ENCODE peak calls at places on chromosome 16, in six cellular contexts. G is tibial nerve, N is fibroblast of lung, O is body of pancreas, J is ascending aorta, D is brain microvascular endothelial cell. A is an unnamed sample.

GRCh38 chr16:9256196-9256595 is 164.8 kb downstream of the HAPSTR1 start:
- DNase-seq in J (no peak), G (no peak), D (no peak), N (no peak), O (peak; percentile 53), A (no peak)

GRCh38 chr16:8678068-8678927 is 3.9 kb downstream of the ABAT start:
- DNase-seq in D (peak; percentile 27), N (peak; percentile 82), J (no peak), O (no peak), G (no peak), A (peak; percentile 5)

GRCh38 chr16:56600398-56600999 is 7.9 kb upstream of the MT2A start:
- DNase-seq in J (no peak), O (peak; percentile 44), N (peak; percentile 55), G (no peak), D (peak; percentile 60), A (peak; percentile 55)

GRCh38 chr16:12573300-12573699 is 230.4 kb downstream of the CPPED1 start:
- DNase-seq in N (no peak), O (no peak), J (no peak), D (no peak), G (no peak), A (no peak)

GRCh38 chr16:73506568-73507056 is 458.7 kb upstream of the ZFHX3 start:
- DNase-seq in J (no peak), G (no peak), N (no peak), D (no peak), O (no peak), A (no peak)

GRCh38 chr16:4263504-4264436 is 9.1 kb downstream of the TFAP4 start:
- DNase-seq in G (peak; percentile 80), D (peak; percentile 22), J (peak; percentile 72), O (peak; percentile 59), N (peak; percentile 11), A (peak; percentile 78)

GRCh38 chr16:65782537-65783290 is 583.8 kb upstream of the CDH5 start:
- DNase-seq in N (peak; percentile 95), D (peak; percentile 44), O (no peak), J (no peak), G (no peak), A (peak; percentile 72)

GRCh38 chr16:65890203-65890602 is 476.3 kb upstream of the CDH5 start:
- DNase-seq in N (no peak), J (no peak), D (no peak), O (no peak), G (no peak), A (no peak)

GRCh38 chr16:12907670-12908233 is 6.4 kb downstream of the SHISA9 start:
- DNase-seq in J (no peak), D (no peak), O (no peak), G (no peak), N (no peak), A (no peak)

GRCh38 chr16:22380529-22380928 is 6.1 kb upstream of the CDR2 start:
- DNase-seq in G (no peak), J (no peak), D (no peak), O (no peak), N (no peak), A (no peak)

GRCh38 chr16:88326611-88327485 is 55.9 kb upstream of the ZNF469 start:
- DNase-seq in D (no peak), N (no peak), G (no peak), J (no peak), O (no peak), A (no peak)

GRCh38 chr16:61409604-61410003 is 626.6 kb downstream of the CDH8 start:
- DNase-seq in J (no peak), N (no peak), G (no peak), O (no peak), D (no peak), A (no peak)

GRCh38 chr16:73447850-73448249 is 399.9 kb upstream of the ZFHX3 start:
- DNase-seq in O (no peak), J (no peak), N (no peak), D (no peak), G (no peak), A (no peak)

GRCh38 chr16:14572535-14572934 is 57.5 kb downstream of the PARN start:
- DNase-seq in G (no peak), J (no peak), D (no peak), N (no peak), O (no peak), A (no peak)

GRCh38 chr16:89201467-89202377 is 1.4 kb upstream of the SLC22A31 start:
- DNase-seq in N (peak; percentile 31), G (no peak), D (peak; percentile 41), J (no peak), O (peak; percentile 93), A (peak; percentile 47)

GRCh38 chr16:4377573-4378146 is 6.0 kb downstream of the VASN start:
- DNase-seq in G (no peak), O (peak; percentile 38), D (no peak), N (no peak), J (peak; percentile 72), A (no peak)

GRCh38 chr16:56866955-56867830 is 2.2 kb downstream of the SLC12A3 start:
- DNase-seq in O (peak; percentile 66), N (peak; percentile 50), G (no peak), D (peak; percentile 50), J (peak; percentile 70), A (peak; percentile 63)

GRCh38 chr16:78297066-78297666 is 197.7 kb downstream of the WWOX start:
- DNase-seq in G (no peak), N (peak; percentile 12), O (no peak), J (no peak), D (no peak), A (peak; percentile 4)

GRCh38 chr16:85634747-85635544 is 21.8 kb downstream of the GSE1 start:
- DNase-seq in J (no peak), O (no peak), G (no peak), N (no peak), D (no peak), A (no peak)

GRCh38 chr16:58866935-58867334 is 132.8 kb upstream of the GOT2 start:
- DNase-seq in O (no peak), J (no peak), G (no peak), D (no peak), N (no peak), A (no peak)

DNA sequence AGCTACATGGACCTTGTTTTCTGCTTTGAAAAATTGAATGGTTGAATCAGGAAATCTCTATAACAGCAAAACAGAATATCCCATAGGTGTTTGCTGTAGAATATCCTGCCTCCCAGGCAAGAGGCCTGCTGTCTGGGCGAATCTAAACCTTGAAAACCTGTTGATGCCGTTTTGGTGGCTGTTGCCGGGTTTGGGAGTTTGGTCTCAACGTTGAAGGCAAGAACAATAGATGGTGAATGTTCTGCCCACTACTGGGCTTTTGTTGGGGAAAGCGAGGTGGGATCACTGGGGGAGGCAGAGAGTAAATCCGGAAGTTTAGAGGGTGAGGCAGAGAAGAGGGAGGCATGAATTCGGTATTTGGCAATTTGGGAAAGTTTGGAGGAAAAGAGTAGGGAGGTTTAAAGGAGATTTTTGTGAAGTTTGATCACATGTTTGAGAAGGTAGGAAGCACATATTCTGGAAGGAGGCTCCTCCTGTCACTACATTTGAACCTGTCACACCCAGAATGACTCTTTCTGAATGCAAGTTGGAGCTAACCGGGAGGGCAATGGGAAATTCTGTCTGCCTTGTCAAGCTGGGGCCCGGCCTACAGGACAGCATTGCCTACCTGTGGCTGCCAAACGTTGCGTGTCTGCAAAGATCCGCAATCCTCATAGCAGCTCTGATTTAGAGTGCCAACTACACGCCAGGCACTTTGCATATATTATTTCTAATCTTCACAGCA is 46.5 kb downstream of the GPRC5B start:
- DNase-seq in O (no peak), J (no peak), G (no peak), D (no peak), N (no peak), A (no peak)
- H3K4me3 ChIP-seq in O (no peak overlapping the region), J (no peak overlapping the region), G (no peak overlapping the region), D (no peak overlapping the region), N (no peak overlapping the region), A (no peak overlapping the region)

GRCh38 chr16:2466667-2467300 is 4.3 kb upstream of the NTN3 start:
- DNase-seq in J (no peak), G (no peak), N (no peak), D (no peak), O (no peak), A (no peak)

GRCh38 chr16:2468725-2469398 is 2.2 kb upstream of the NTN3 start:
- DNase-seq in J (no peak), N (no peak), G (no peak), O (peak; percentile 33), D (no peak), A (no peak)

GRCh38 chr16:2465653-2466415 is 5.3 kb upstream of the NTN3 start:
- DNase-seq in N (no peak), G (no peak), O (no peak), D (no peak), J (no peak), A (no peak)

GRCh38 chr16:2468142-2468724 is 2.9 kb upstream of the NTN3 start:
- DNase-seq in D (no peak), N (no peak), J (no peak), O (no peak), G (no peak), A (no peak)

GRCh38 chr16:2467301-2468141 is 3.6 kb upstream of the NTN3 start:
- DNase-seq in J (peak; percentile 86), O (peak; percentile 79), N (peak; percentile 72), D (peak; percentile 29), G (peak; percentile 66), A (peak; percentile 72)
- TF ChIP-seq CTCF in J (no peak), O (no peak), N (no peak), D (peak; percentile 3), G (no peak), A (no peak)

GRCh38 chr16:15854061-15854460 is 2.8 kb downstream of the MYH11 start:
- DNase-seq in J (no peak), O (no peak), N (no peak), G (no peak), D (no peak), A (no peak)
- H3K4me3 ChIP-seq in J (peak overlapping the region; percentile 71), O (no peak overlapping the region), N (no peak overlapping the region), G (peak overlapping the region; percentile 45), D (no peak overlapping the region), A (no peak overlapping the region)

GRCh38 chr16:87057951-87058560 is 259.1 kb downstream of the C16orf95 start:
- DNase-seq in D (no peak), N (no peak), O (no peak), J (peak; percentile 56), G (no peak), A (no peak)

GRCh38 chr16:87056083-87056482 is 261.1 kb downstream of the C16orf95 start:
- DNase-seq in O (no peak), G (no peak), D (peak; percentile 48), J (peak; percentile 35), N (peak; percentile 59), A (peak; percentile 47)

GRCh38 chr16:87058728-87059250 is 258.4 kb downstream of the C16orf95 start:
- DNase-seq in G (no peak), D (no peak), N (no peak), O (no peak), J (peak; percentile 55), A (no peak)

GRCh38 chr16:87056551-87056950 is 260.6 kb downstream of the C16orf95 start:
- DNase-seq in G (no peak), D (no peak), J (peak; percentile 58), N (no peak), O (no peak), A (no peak)

DNA sequence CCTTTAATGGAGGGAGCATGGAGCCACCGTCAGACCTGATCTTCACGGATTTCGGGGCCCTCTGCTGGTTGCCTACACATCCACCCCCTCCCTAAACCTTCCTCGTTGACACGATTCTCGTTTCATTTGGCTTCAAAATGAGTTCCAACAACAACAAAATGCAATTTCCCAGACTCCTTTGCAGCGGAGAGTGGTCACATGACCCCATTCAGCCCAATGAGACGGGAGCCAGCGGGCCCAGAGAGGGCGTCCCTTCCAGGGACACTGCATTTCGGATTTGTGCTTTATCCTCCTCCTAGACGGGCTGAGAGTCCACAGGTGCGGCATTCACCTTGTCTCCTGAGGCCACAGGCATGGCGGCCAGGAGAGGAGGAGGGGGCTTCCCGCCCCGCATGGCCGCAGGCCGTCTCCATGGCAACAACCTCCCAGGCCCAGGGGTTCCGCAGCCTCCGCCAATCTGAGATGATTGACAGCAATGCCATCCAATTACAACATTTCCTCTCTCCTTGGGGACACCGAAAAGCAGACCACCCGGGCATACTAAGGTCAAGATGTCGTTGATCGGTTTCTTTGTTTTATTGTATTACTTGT is 259.8 kb downstream of the C16orf95 start:
- DNase-seq in O (no peak), J (peak; percentile 56), G (no peak), D (no peak), N (no peak), A (no peak)
- TF ChIP-seq CTCF in O (no peak), J (no peak), G (no peak), D (peak; percentile 41), N (peak; percentile 35), A (peak; percentile 32)